ENCODE peak calls at places on chromosomes 2 and 18, in nine cellular contexts. Q is hippocampal formation; L is midbrain; M is stimulated activated CD4-positive, alpha-beta T cell treated with anti-CD3 and anti-CD28 coated beads, Interleukin-12 subunit alpha, Interleukin-12 subunit beta, amount 100 ng/mL, for 24 hours; R is NAMALWA; G is EL; H is CD8-positive, alpha-beta memory T cell; Z is upper lobe of right lung; J is glutamatergic neuron. C is an unnamed sample.
A peak's percentile ranks its signal among the peaks of the same experiment; 100 is the strongest.

GRCh38 chr18:7388752-7389151 is 157.9 kb downstream of the LRRC30 start:
- DNase-seq in L (no peak), G (no peak), Q (no peak), M (no peak), R (no peak), Z (no peak), J (no peak), H (no peak), C (no peak)

GRCh38 chr2:215797676-215798075 is 215.7 kb downstream of the MREG start:
- DNase-seq in Z (no peak), R (no peak), Q (no peak), G (no peak), H (no peak), M (no peak), L (no peak), J (no peak), C (peak; percentile 52)

GRCh38 chr2:202033317-202034248 is at the start of gene FZD7:
- DNase-seq in Q (peak; percentile 74), H (peak; percentile 78), Z (peak; percentile 97), G (peak; percentile 94), J (peak; percentile 88), M (peak; percentile 72), L (peak; percentile 88), R (peak; percentile 89), C (peak; percentile 94)

GRCh38 chr2:216490061-216490460 is 8.6 kb upstream of the RPL37A start:
- DNase-seq in J (no peak), Z (no peak), Q (no peak), G (peak; percentile 68), H (no peak), L (no peak), R (no peak), M (no peak), C (no peak)

GRCh38 chr2:112644933-112645395 is 775 bp upstream of the SLC20A1 start:
- DNase-seq in M (no peak), G (no peak), R (no peak), J (no peak), H (no peak), Z (peak; percentile 25), L (peak; percentile 81), Q (peak; percentile 60), C (no peak)

GRCh38 chr18:72056171-72056570 is 488.0 kb downstream of the CBLN2 start:
- DNase-seq in G (no peak), H (no peak), L (no peak), J (no peak), M (no peak), R (no peak), Q (no peak), Z (no peak), C (no peak)

GRCh38 chr2:54858021-54858681 is 134.7 kb downstream of the EML6 start:
- DNase-seq in L (no peak), H (no peak), Z (no peak), J (no peak), M (no peak), G (peak; percentile 13), Q (no peak), R (no peak), C (no peak)

GRCh38 chr18:62991959-62992358 is 276.6 kb downstream of the PHLPP1 start:
- DNase-seq in L (no peak), J (no peak), Q (no peak), H (no peak), R (no peak), M (no peak), G (no peak), Z (no peak), C (no peak)

GRCh38 chr18:3454365-3455089 is 4.6 kb downstream of the TGIF1 start:
- DNase-seq in R (peak; percentile 76), Q (peak; percentile 60), Z (no peak), L (peak; percentile 62), G (peak; percentile 70), J (no peak), H (peak; percentile 53), M (no peak), C (peak; percentile 59)

GRCh38 chr18:6661692-6662415 is 67.7 kb upstream of the ARHGAP28 start:
- DNase-seq in M (no peak), H (no peak), R (no peak), Q (no peak), L (no peak), Z (no peak), J (no peak), G (peak; percentile 28), C (no peak)

GRCh38 chr2:218179782-218180181 is 13.0 kb upstream of the CXCR1 start:
- DNase-seq in Q (no peak), Z (no peak), M (no peak), J (no peak), G (no peak), R (no peak), L (no peak), H (no peak), C (no peak)